ENCODE peak calls at places on chromosomes 1 and 21, in seven cellular contexts. A, K, H, B, Z, U and P are unnamed samples.

GRCh38 chr1:203636306-203636705 is 9.7 kb downstream of the ATP2B4 start:
- DNase-seq in A (no peak), K (no peak), H (no peak), B (peak), Z (no peak), U (no peak), P (no peak)

GRCh38 chr1:44210595-44210994 is 2.7 kb upstream of the DMAP1 start:
- DNase-seq in A (no peak), K (no peak), H (no peak), B (no peak), Z (no peak), U (no peak), P (no peak)

GRCh38 chr1:3625151-3625907 is 514 bp downstream of the TPRG1L start:
- DNase-seq in A (peak), K (peak), H (peak), B (peak), Z (peak), U (no peak), P (peak)

GRCh38 chr1:233045591-233045990 is 95.2 kb downstream of the NTPCR start:
- DNase-seq in A (no peak), K (no peak), H (no peak), B (peak), Z (no peak), U (no peak), P (no peak)

GRCh38 chr1:15985611-15986272 is 9.8 kb upstream of the ZBTB17 start:
- DNase-seq in A (no peak), K (no peak), H (no peak), B (no peak), Z (no peak), U (no peak), P (no peak)

GRCh38 chr1:236325567-236325966 is 43.8 kb upstream of the ERO1B start:
- DNase-seq in A (no peak), K (no peak), H (no peak), B (no peak), Z (no peak), U (no peak), P (no peak)

GRCh38 chr21:41112740-41113692 is 54.9 kb upstream of the BACE2 start:
- DNase-seq in A (no peak), K (no peak), H (no peak), B (peak), Z (no peak), U (no peak), P (no peak)

GRCh38 chr21:44054710-44055109 is 42.6 kb downstream of the TRAPPC10 start:
- DNase-seq in A (peak), K (no peak), H (no peak), B (peak), Z (no peak), U (no peak), P (no peak)

GRCh38 chr1:228066416-228066815 is 16.1 kb upstream of the ARF1 start:
- DNase-seq in A (no peak), K (peak), H (no peak), B (no peak), Z (no peak), U (no peak), P (no peak)

GRCh38 chr1:36557041-36558000 is 74.6 kb upstream of the CSF3R start:
- DNase-seq in A (no peak), K (peak), H (no peak), B (no peak), Z (no peak), U (no peak), P (no peak)

GRCh38 chr21:34793471-34793870 is 124.7 kb downstream of the CLIC6 start:
- DNase-seq in A (no peak), K (no peak), H (no peak), B (no peak), Z (no peak), U (no peak), P (no peak)

GRCh38 chr1:116179398-116179797 is 68.2 kb downstream of the MAB21L3 start:
- DNase-seq in A (no peak), K (no peak), H (no peak), B (no peak), Z (peak), U (no peak), P (peak)

GRCh38 chr1:147062951-147063350 is 109.3 kb downstream of the PRKAB2 start:
- DNase-seq in A (no peak), K (no peak), H (no peak), B (no peak), Z (no peak), U (no peak), P (no peak)

GRCh38 chr1:83508485-83509151 is 490.3 kb downstream of the TTLL7 start:
- DNase-seq in A (no peak), K (no peak), H (no peak), B (peak), Z (peak), U (peak), P (no peak)

GRCh38 chr1:207058878-207059867 is 6.1 kb downstream of the PFKFB2 start:
- DNase-seq in A (no peak), K (no peak), H (peak), B (no peak), Z (peak), U (no peak), P (no peak)
- TF ChIP-seq POLR2A in A (no peak), K (no peak), H (no peak), B (no peak), Z (no peak), U (no peak), P (no peak)

DNA sequence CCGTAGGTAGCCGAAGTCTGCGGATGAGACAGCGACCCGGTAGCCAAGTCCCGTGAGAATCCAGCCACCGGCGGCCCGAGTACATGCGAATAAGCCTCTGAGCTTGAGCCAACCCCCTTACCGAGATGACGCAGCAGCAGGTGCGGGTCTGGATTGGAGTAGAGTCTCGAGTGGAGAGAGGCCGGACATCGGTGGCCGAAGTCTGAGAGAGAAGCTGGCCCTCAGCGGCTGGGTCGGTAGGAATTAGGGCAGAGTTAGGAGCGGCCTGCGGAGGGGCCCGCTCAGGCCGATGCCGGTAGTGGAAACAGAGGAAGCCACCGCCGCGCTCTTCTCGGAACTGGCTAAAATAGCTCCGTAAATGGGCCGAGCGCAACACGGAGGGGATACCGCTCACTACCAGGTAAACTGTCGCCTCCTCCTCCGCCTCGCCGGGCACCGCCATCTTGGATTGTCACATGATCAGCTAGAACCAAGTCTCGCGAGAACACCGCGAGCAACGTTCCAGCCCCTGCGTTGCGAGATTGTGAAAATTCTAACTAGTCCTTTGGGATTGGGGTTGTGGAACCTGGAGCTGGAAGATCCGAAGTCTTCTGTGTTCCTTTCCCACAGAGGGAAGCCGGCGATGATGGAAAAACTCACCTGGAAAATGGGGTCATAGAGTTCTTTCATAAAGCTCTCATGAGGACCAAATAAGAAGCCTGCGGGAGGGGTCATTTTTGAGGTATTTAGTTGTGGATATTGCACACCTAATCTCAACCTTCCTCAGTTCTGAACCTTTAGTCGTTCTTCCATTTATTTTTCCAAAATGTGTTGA is at the start of gene GPATCH3:
- DNase-seq in A (peak), K (peak), H (peak), B (peak), Z (peak), U (peak), P (peak)
- TF ChIP-seq POLR2A in A (peak), K (no peak), H (peak), B (peak), Z (peak), U (peak), P (peak)

GRCh38 chr1:8863138-8863537 is 15.3 kb downstream of the ENO1 start:
- DNase-seq in A (no peak), K (no peak), H (no peak), B (no peak), Z (no peak), U (no peak), P (no peak)
- TF ChIP-seq POLR2A in A (no peak), K (no peak), H (no peak), B (no peak), Z (no peak), U (no peak), P (no peak)

DNA sequence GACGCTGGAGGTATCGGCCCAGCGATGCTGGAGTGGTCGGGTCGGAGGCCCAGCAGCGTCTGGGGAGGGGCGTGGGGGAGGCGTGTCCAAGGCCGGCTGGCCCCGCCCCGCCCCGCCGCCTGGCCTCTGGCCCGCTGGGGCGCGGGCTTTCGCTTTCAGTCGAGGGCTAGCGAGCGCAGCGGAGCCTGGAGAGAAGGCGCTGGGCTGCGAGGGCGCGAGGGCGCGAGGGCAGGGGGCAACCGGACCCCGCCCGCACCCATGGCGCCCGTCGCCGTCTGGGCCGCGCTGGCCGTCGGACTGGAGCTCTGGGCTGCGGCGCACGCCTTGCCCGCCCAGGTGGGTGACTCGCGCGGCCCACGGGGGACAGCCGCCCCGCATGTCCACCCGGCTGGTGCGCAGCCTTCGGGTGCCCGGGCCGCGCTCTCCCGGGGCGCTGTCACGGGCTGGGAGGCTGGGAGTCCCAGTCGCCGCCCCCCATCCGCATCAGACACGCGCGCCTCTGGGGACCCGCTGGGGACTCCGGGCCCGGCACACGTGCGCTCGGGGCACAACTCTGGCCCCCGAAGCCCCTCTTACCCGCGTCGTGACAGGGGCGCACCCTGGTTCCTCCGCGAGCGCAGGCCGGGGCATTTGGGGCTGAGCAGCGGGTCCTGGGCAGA is at the start of gene TNFRSF1B:
- DNase-seq in A (no peak), K (peak), H (peak), B (peak), Z (peak), U (peak), P (peak)
- TF ChIP-seq POLR2A in A (no peak), K (no peak), H (peak), B (peak), Z (no peak), U (peak), P (peak)

GRCh38 chr1:153921803-153922075 is 1.0 kb downstream of the GATAD2B start:
- DNase-seq in A (no peak), K (no peak), H (no peak), B (no peak), Z (no peak), U (no peak), P (peak)

GRCh38 chr1:153921080-153921802 is 1.5 kb downstream of the GATAD2B start:
- DNase-seq in A (no peak), K (no peak), H (no peak), B (no peak), Z (no peak), U (no peak), P (no peak)

GRCh38 chr1:153922076-153922837 is 515 bp downstream of the GATAD2B start:
- DNase-seq in A (no peak), K (peak), H (peak), B (no peak), Z (no peak), U (no peak), P (no peak)

GRCh38 chr1:153919879-153920852 is 2.6 kb downstream of the GATAD2B start:
- DNase-seq in A (peak), K (no peak), H (no peak), B (peak), Z (no peak), U (no peak), P (no peak)

GRCh38 chr1:153922838-153923652 is at the start of gene GATAD2B:
- DNase-seq in A (peak), K (peak), H (peak), B (peak), Z (peak), U (peak), P (peak)
- TF ChIP-seq POLR2A in A (peak), K (no peak), H (no peak), B (peak), Z (peak), U (peak), P (no peak)

GRCh38 chr1:159800177-159800935 is 1.8 kb upstream of the FCRL6 start:
- DNase-seq in A (no peak), K (no peak), H (peak), B (no peak), Z (no peak), U (no peak), P (no peak)

GRCh38 chr1:159802060-159802459 is at the start of gene FCRL6:
- DNase-seq in A (no peak), K (no peak), H (no peak), B (no peak), Z (no peak), U (no peak), P (no peak)

GRCh38 chr1:159799446-159799985 is 2.6 kb upstream of the FCRL6 start:
- DNase-seq in A (no peak), K (no peak), H (no peak), B (no peak), Z (no peak), U (no peak), P (no peak)

GRCh38 chr1:159803946-159804695 is 2.0 kb downstream of the FCRL6 start:
- DNase-seq in A (no peak), K (no peak), H (no peak), B (no peak), Z (no peak), U (no peak), P (no peak)

GRCh38 chr1:159804924-159805323 is 2.8 kb downstream of the FCRL6 start:
- DNase-seq in A (no peak), K (no peak), H (no peak), B (peak), Z (no peak), U (no peak), P (no peak)
- TF ChIP-seq POLR2A in A (no peak), K (no peak), H (no peak), B (no peak), Z (no peak), U (no peak), P (no peak)

GRCh38 chr1:46798820-46799219 is at the start of gene CYP4B1:
- DNase-seq in A (no peak), K (peak), H (no peak), B (no peak), Z (peak), U (peak), P (peak)
- TF ChIP-seq POLR2A in A (no peak), K (no peak), H (peak), B (no peak), Z (no peak), U (peak), P (peak)